ENCODE peak calls at places on chromosomes 7 and 10, in six cellular contexts. X is fibroblast of lung, L is body of pancreas, G is A549, N is heart right ventricle, E is psoas muscle. T is an unnamed sample.

GRCh38 chr10:17454181-17454800 is at the start of gene ST8SIA6:
- DNase-seq in X (peak), L (peak), G (peak), N (peak), E (peak), T (peak)

GRCh38 chr10:133614830-133615580 is 11.6 kb downstream of the FRG2B start:
- DNase-seq in X (no peak), L (peak), G (no peak), N (no peak), E (no peak), T (no peak)

GRCh38 chr7:2927592-2927991 is 83.5 kb upstream of the GNA12 start:
- DNase-seq in X (no peak), L (no peak), G (no peak), N (no peak), E (no peak), T (no peak)

GRCh38 chr7:156612930-156613329 is 27.6 kb upstream of the RNF32 start:
- DNase-seq in X (no peak), L (no peak), G (no peak), N (no peak), E (no peak), T (no peak)

GRCh38 chr10:102120987-102121738 is 995 bp upstream of the LDB1 start:
- DNase-seq in X (peak), L (no peak), G (no peak), N (peak), E (peak), T (no peak)

GRCh38 chr10:1123198-1123597 is 67.0 kb downstream of the WDR37 start:
- DNase-seq in X (peak), L (no peak), G (no peak), N (no peak), E (no peak), T (no peak)

GRCh38 chr10:87872828-87873227 is 9.4 kb downstream of the PTEN start:
- DNase-seq in X (no peak), L (no peak), G (no peak), N (no peak), E (no peak), T (no peak)

GRCh38 chr7:117322741-117323584 is at the start of gene WNT2:
- DNase-seq in X (peak), L (no peak), G (peak), N (no peak), E (no peak), T (no peak)

GRCh38 chr10:117980216-117980615 is 66.5 kb downstream of the RAB11FIP2 start:
- DNase-seq in X (peak), L (no peak), G (peak), N (no peak), E (no peak), T (no peak)

GRCh38 chr7:100837099-100837836 is 9.9 kb upstream of the EPHB4 start:
- DNase-seq in X (peak), L (peak), G (peak), N (peak), E (peak), T (peak)

GRCh38 chr7:82442492-82443043 is 1.0 kb downstream of the CACNA2D1 start:
- DNase-seq in X (peak), L (no peak), G (peak), N (no peak), E (peak), T (no peak)

GRCh38 chr10:110530131-110530831 is 32.6 kb downstream of the DUSP5 start:
- DNase-seq in X (peak), L (peak), G (peak), N (peak), E (peak), T (no peak)

GRCh38 chr10:100519321-100520051 is at the start of gene SEC31B:
- DNase-seq in X (no peak), L (peak), G (no peak), N (peak), E (peak), T (no peak)

GRCh38 chr10:76550806-76551205 is 1086.8 kb downstream of the KCNMA1 start:
- DNase-seq in X (peak), L (no peak), G (no peak), N (no peak), E (no peak), T (no peak)

GRCh38 chr10:97974526-97975525 is 55.6 kb downstream of the CRTAC1 start:
- DNase-seq in X (no peak), L (no peak), G (no peak), N (no peak), E (no peak), T (no peak)

GRCh38 chr7:27134392-27134791 is 3.8 kb upstream of the HOXA4 start:
- DNase-seq in X (peak), L (no peak), G (no peak), N (no peak), E (no peak), T (no peak)

GRCh38 chr7:21642422-21642821 is 99.6 kb downstream of the DNAH11 start:
- DNase-seq in X (no peak), L (no peak), G (no peak), N (no peak), E (no peak), T (no peak)

GRCh38 chr7:84232653-84233052 is 38.1 kb upstream of the SEMA3A start:
- DNase-seq in X (peak), L (no peak), G (peak), N (no peak), E (no peak), T (no peak)

GRCh38 chr7:5693529-5693928 is 87.9 kb downstream of the RNF216 start:
- DNase-seq in X (peak), L (no peak), G (peak), N (no peak), E (no peak), T (peak)

GRCh38 chr7:122299935-122300606 is 4.5 kb downstream of the FEZF1 start:
- DNase-seq in X (no peak), L (no peak), G (no peak), N (no peak), E (no peak), T (no peak)

GRCh38 chr7:155361363-155361680 is 63.6 kb downstream of the INSIG1 start:
- DNase-seq in X (no peak), L (no peak), G (no peak), N (no peak), E (peak), T (no peak)

GRCh38 chr7:141978351-141978750 is 4.8 kb upstream of the TAS2R38 start:
- DNase-seq in X (no peak), L (no peak), G (no peak), N (no peak), E (no peak), T (no peak)

DNA sequence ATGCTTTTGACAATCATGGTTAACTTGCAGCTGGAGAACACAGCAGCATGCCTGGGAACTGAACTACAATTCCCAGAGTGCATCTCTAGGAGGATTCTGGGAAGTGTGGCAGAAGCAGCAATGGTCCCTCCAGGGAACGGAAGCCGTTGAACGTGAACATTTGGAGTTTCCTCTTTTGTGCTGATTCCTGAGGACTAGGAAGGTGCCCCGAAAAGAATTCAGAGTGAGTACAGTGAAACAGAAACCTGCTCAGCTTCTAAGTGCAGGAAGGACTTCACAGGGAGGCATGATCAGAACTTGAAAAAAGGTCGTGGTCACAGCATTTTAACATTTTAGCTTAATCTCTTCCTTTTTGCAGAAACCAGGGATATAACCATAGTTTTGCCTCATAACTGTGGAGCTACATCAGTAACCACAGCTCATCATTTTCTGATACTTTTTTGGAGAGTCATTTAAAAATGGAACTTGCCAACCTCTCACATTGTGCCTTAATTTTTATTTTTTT is at the start of gene NUDT13:
- DNase-seq in X (peak), L (peak), G (peak), N (peak), E (peak), T (peak)
- TF ChIP-seq CTCF in X (no peak), L (no peak), G (no peak), N (no peak), E (no peak), T (no peak)

GRCh38 chr7:115940462-115941060 is 90.0 kb downstream of the TFEC start:
- DNase-seq in X (no peak), L (no peak), G (no peak), N (no peak), E (no peak), T (no peak)
- TF ChIP-seq CTCF in X (no peak), L (no peak), G (no peak), N (no peak), E (no peak), T (no peak)

GRCh38 chr7:17530741-17531417 is 232.4 kb downstream of the AHR start:
- DNase-seq in X (peak), L (no peak), G (no peak), N (no peak), E (no peak), T (peak)
- TF ChIP-seq CTCF in X (no peak), L (peak), G (peak), N (peak), E (peak), T (peak)

GRCh38 chr7:37853468-37853867 is 5.1 kb downstream of the NME8 start:
- DNase-seq in X (no peak), L (no peak), G (peak), N (no peak), E (no peak), T (peak)
- TF ChIP-seq CTCF in X (peak), L (peak), G (peak), N (no peak), E (no peak), T (peak)

DNA sequence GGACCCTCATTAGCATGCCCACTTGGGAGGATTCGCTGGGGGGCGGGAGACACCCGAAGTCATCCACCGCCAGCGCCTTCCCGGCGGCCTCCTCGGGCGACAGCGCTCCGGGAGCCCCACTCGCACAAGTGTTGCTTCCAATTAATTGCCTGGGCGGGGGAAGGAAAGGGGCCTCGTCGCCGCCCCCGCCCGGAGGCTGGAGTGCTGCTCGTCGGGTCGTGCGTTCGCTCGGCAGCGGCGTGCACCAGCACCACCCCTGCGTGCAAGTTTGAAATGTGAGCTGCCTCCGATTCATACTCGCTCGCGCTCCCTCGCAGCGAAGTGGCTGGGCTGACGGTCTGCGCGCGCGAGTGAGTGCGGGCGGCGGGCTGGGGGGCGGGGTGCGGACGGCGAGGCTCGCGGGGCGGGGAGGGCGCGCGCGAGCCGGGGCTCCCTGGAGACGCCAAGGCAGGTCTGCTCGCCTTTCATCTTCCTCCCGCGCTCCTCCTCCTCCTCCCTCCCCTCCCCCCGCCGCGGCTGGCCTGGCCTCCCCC is 104.6 kb upstream of the PPIF start:
- DNase-seq in X (peak), L (peak), G (no peak), N (peak), E (peak), T (peak)
- TF ChIP-seq CTCF in X (no peak), L (no peak), G (no peak), N (no peak), E (no peak), T (no peak)

GRCh38 chr7:55104123-55104522 is 85.3 kb downstream of the EGFR start:
- DNase-seq in X (no peak), L (no peak), G (no peak), N (no peak), E (no peak), T (no peak)

GRCh38 chr7:55101359-55101758 is 82.5 kb downstream of the EGFR start:
- DNase-seq in X (no peak), L (no peak), G (no peak), N (no peak), E (no peak), T (no peak)

GRCh38 chr7:55099086-55099831 is 80.4 kb downstream of the EGFR start:
- DNase-seq in X (peak), L (no peak), G (no peak), N (peak), E (peak), T (no peak)

GRCh38 chr7:55100172-55100961 is 81.5 kb downstream of the EGFR start:
- DNase-seq in X (peak), L (peak), G (no peak), N (peak), E (peak), T (no peak)

DNA sequence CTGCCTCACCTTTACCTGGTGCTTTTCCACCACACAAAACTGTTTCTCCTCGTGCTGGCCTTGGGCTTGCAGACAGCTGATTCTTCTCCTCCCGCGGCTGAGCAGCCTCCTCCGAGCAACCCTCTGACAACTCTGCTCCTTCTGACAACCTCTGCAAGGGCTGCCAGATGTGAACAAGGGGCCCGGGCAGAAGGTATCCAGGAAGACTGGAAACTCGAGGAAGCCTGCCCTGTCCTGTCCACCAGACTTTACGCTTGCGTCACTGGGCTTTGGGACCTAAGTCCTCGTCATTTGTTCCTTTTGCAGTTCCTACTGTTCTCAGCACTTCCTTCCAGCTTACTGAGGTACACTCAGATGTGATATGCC is 82.1 kb downstream of the EGFR start:
- DNase-seq in X (peak), L (no peak), G (no peak), N (peak), E (peak), T (no peak)
- TF ChIP-seq CTCF in X (no peak), L (no peak), G (no peak), N (no peak), E (no peak), T (no peak)

GRCh38 chr10:34827087-34827766 is 12.1 kb upstream of the PARD3 start:
- DNase-seq in X (no peak), L (no peak), G (no peak), N (no peak), E (no peak), T (no peak)

GRCh38 chr10:34825433-34825832 is 10.3 kb upstream of the PARD3 start:
- DNase-seq in X (no peak), L (no peak), G (no peak), N (no peak), E (no peak), T (no peak)

GRCh38 chr10:34826221-34826620 is 11.1 kb upstream of the PARD3 start:
- DNase-seq in X (no peak), L (no peak), G (no peak), N (no peak), E (no peak), T (no peak)

GRCh38 chr10:34821587-34822585 is 6.8 kb upstream of the PARD3 start:
- DNase-seq in X (no peak), L (no peak), G (no peak), N (no peak), E (peak), T (no peak)

GRCh38 chr10:34824870-34825269 is 9.8 kb upstream of the PARD3 start:
- DNase-seq in X (no peak), L (peak), G (peak), N (no peak), E (peak), T (no peak)
- TF ChIP-seq CTCF in X (peak), L (peak), G (peak), N (no peak), E (peak), T (peak)

T was measured in GM10248.